ENCODE peak calls at places on chromosome 1, in four cellular contexts. E, W, S and A are unnamed samples.

GRCh38 chr1:48236716-48237470 is 14.4 kb downstream of the SLC5A9 start:
- DNase-seq in S (no peak), W (no peak), E (no peak), A (no peak)

GRCh38 chr1:12380316-12381249 is 150.8 kb downstream of the VPS13D start:
- DNase-seq in E (no peak), S (no peak), W (no peak), A (no peak)

GRCh38 chr1:167936930-167937708 is at the start of gene MPC2:
- DNase-seq in W (peak), E (peak), S (peak), A (no peak)

GRCh38 chr1:55558515-55558914 is 343.4 kb upstream of the USP24 start:
- DNase-seq in S (no peak), W (no peak), E (no peak), A (no peak)

GRCh38 chr1:95371666-95372320 is 137.8 kb downstream of the RWDD3 start:
- DNase-seq in E (no peak), W (no peak), S (no peak), A (no peak)

GRCh38 chr1:204466416-204467405 is 27.9 kb downstream of the PIK3C2B start:
- DNase-seq in W (no peak), S (peak), E (no peak), A (no peak)

GRCh38 chr1:148010527-148010926 is 82.3 kb downstream of the GPR89B start:
- DNase-seq in S (no peak), E (no peak), W (no peak), A (no peak)

GRCh38 chr1:172246521-172247390 is 173.7 kb upstream of the C1orf105 start:
- DNase-seq in S (no peak), E (no peak), W (no peak), A (no peak)

GRCh38 chr1:95067069-95067468 is 5.7 kb downstream of the ALG14 start:
- DNase-seq in E (no peak), W (no peak), S (no peak), A (no peak)

GRCh38 chr1:29793101-29793546 is 556.8 kb downstream of the PTPRU start:
- DNase-seq in E (peak), W (no peak), S (peak), A (peak)

GRCh38 chr1:222109836-222110235 is 367.9 kb upstream of the DUSP10 start:
- DNase-seq in W (no peak), E (no peak), S (no peak), A (no peak)

GRCh38 chr1:197269053-197269452 is 1.0 kb downstream of the CRB1 start:
- DNase-seq in W (no peak), E (no peak), S (peak), A (no peak)

GRCh38 chr1:172499636-172500141 is 33.3 kb upstream of the SUCO start:
- DNase-seq in E (no peak), S (no peak), W (no peak), A (no peak)

GRCh38 chr1:31297273-31298247 is 728 bp downstream of the ZCCHC17 start:
- DNase-seq in S (no peak), E (no peak), W (no peak), A (no peak)

GRCh38 chr1:243432136-243432535 is 176.3 kb downstream of the SDCCAG8 start:
- DNase-seq in W (no peak), S (no peak), E (no peak), A (no peak)

GRCh38 chr1:147717051-147717705 is 43.2 kb downstream of the GJA5 start:
- DNase-seq in E (no peak), S (no peak), W (peak), A (no peak)

GRCh38 chr1:26472901-26473845 is 933 bp downstream of the HMGN2 start:
- DNase-seq in W (peak), E (peak), S (peak), A (peak)

GRCh38 chr1:53951697-53952096 is 5.5 kb downstream of the LRRC42 start:
- DNase-seq in W (no peak), E (no peak), S (no peak), A (no peak)

GRCh38 chr1:243834130-243834529 is 15.9 kb downstream of the AKT3 start:
- DNase-seq in W (no peak), E (no peak), S (no peak), A (no peak)

GRCh38 chr1:22450421-22451021 is 1.1 kb upstream of the ZBTB40 start:
- DNase-seq in W (no peak), E (no peak), S (no peak), A (no peak)

GRCh38 chr1:95116666-95117206 is 419 bp upstream of the TLCD4 start:
- DNase-seq in S (peak), E (peak), W (peak), A (peak)

GRCh38 chr1:8090241-8090702 is 64.2 kb upstream of the ERRFI1 start:
- DNase-seq in W (no peak), S (no peak), E (no peak), A (no peak)